ENCODE peak calls at places on chromosomes 7 and 10, in nine cellular contexts. K is PC-3; R is suprapubic skin; T is brain microvascular endothelial cell; C is CD4-positive, CD25-positive, alpha-beta regulatory T cell; N is esophagus muscularis mucosa; W is adrenal gland; Z is A549; U is CD8-positive, alpha-beta T cell. E is an unnamed sample.

GRCh38 chr7:16762177-16762576 is 8.6 kb downstream of the TSPAN13 start:
- DNase-seq in K (no peak), R (no peak), T (no peak), C (no peak), N (no peak), W (no peak), Z (no peak), U (no peak), E (no peak)

GRCh38 chr10:15313844-15314243 is 57.2 kb downstream of the FAM171A1 start:
- DNase-seq in K (no peak), R (no peak), T (peak), C (no peak), N (no peak), W (peak), Z (no peak), U (no peak), E (no peak)

GRCh38 chr7:35533877-35534276 is 161.1 kb downstream of the HERPUD2 start:
- DNase-seq in K (no peak), R (no peak), T (no peak), C (no peak), N (no peak), W (no peak), Z (no peak), U (no peak), E (no peak)

GRCh38 chr10:124306922-124307371 is 111.8 kb downstream of the OAT start:
- DNase-seq in K (peak), R (no peak), T (no peak), C (no peak), N (no peak), W (peak), Z (no peak), U (no peak), E (no peak)

GRCh38 chr10:29820890-29821398 is 186.2 kb upstream of the SVIL start:
- DNase-seq in K (no peak), R (no peak), T (no peak), C (no peak), N (no peak), W (no peak), Z (no peak), U (no peak), E (no peak)

GRCh38 chr10:124975977-124976514 is 34.1 kb downstream of the ZRANB1 start:
- DNase-seq in K (no peak), R (no peak), T (no peak), C (no peak), N (no peak), W (no peak), Z (no peak), U (no peak), E (no peak)

GRCh38 chr10:70551971-70552422 is 50.5 kb downstream of the PRF1 start:
- DNase-seq in K (no peak), R (no peak), T (peak), C (no peak), N (no peak), W (no peak), Z (no peak), U (no peak), E (no peak)

GRCh38 chr7:132430863-132431822 is 145.1 kb downstream of the PLXNA4 start:
- DNase-seq in K (peak), R (no peak), T (peak), C (peak), N (no peak), W (peak), Z (peak), U (peak), E (peak)

GRCh38 chr7:21357146-21358097 is 70.5 kb upstream of the SP4 start:
- DNase-seq in K (no peak), R (no peak), T (no peak), C (no peak), N (no peak), W (no peak), Z (no peak), U (no peak), E (no peak)

GRCh38 chr10:114697061-114697598 is 39.1 kb upstream of the ABLIM1 start:
- DNase-seq in K (peak), R (no peak), T (no peak), C (no peak), N (no peak), W (peak), Z (no peak), U (no peak), E (no peak)

GRCh38 chr10:101319241-101319915 is 34.6 kb upstream of the BTRC start:
- DNase-seq in K (no peak), R (no peak), T (peak), C (no peak), N (no peak), W (no peak), Z (no peak), U (no peak), E (no peak)

GRCh38 chr7:130946110-130946509 is 212.1 kb upstream of the KLF14 start:
- DNase-seq in K (no peak), R (no peak), T (no peak), C (no peak), N (no peak), W (no peak), Z (no peak), U (no peak), E (no peak)

GRCh38 chr7:138802706-138803105 is 4.7 kb upstream of the ATP6V0A4 start:
- DNase-seq in K (no peak), R (no peak), T (no peak), C (no peak), N (no peak), W (no peak), Z (no peak), U (no peak), E (peak)

GRCh38 chr10:84987039-84987438 is 658.6 kb downstream of the CCSER2 start:
- DNase-seq in K (no peak), R (no peak), T (no peak), C (no peak), N (no peak), W (no peak), Z (no peak), U (no peak), E (no peak)

GRCh38 chr10:17387861-17388503 is 66.4 kb downstream of the ST8SIA6 start:
- DNase-seq in K (peak), R (no peak), T (no peak), C (no peak), N (no peak), W (no peak), Z (no peak), U (no peak), E (no peak)

GRCh38 chr7:3430588-3430987 is 129.5 kb downstream of the SDK1 start:
- DNase-seq in K (no peak), R (no peak), T (no peak), C (no peak), N (no peak), W (no peak), Z (no peak), U (no peak), E (no peak)

GRCh38 chr10:100656479-100656878 is 88.9 kb upstream of the PAX2 start:
- DNase-seq in K (no peak), R (no peak), T (no peak), C (no peak), N (no peak), W (no peak), Z (no peak), U (no peak), E (peak)

GRCh38 chr7:139656387-139656786 is 121.4 kb downstream of the HIPK2 start:
- DNase-seq in K (no peak), R (no peak), T (no peak), C (no peak), N (no peak), W (no peak), Z (no peak), U (no peak), E (no peak)

GRCh38 chr7:130943336-130943901 is 209.4 kb upstream of the KLF14 start:
- DNase-seq in K (peak), R (no peak), T (peak), C (peak), N (no peak), W (no peak), Z (peak), U (no peak), E (no peak)

GRCh38 chr10:113539789-113540188 is 13.1 kb upstream of the HABP2 start:
- DNase-seq in K (peak), R (no peak), T (peak), C (no peak), N (no peak), W (peak), Z (no peak), U (no peak), E (no peak)

GRCh38 chr10:114271014-114271778 is 32.1 kb downstream of the VWA2 start:
- DNase-seq in K (peak), R (no peak), T (no peak), C (no peak), N (no peak), W (no peak), Z (no peak), U (no peak), E (no peak)

GRCh38 chr10:32388258-32389027 is 41.5 kb upstream of the EPC1 start:
- DNase-seq in K (no peak), R (no peak), T (no peak), C (no peak), N (no peak), W (no peak), Z (no peak), U (no peak), E (no peak)

GRCh38 chr7:42006801-42007394 is 230.1 kb downstream of the GLI3 start:
- DNase-seq in K (no peak), R (no peak), T (no peak), C (no peak), N (no peak), W (no peak), Z (no peak), U (no peak), E (no peak)

GRCh38 chr7:117673839-117674238 is 194.0 kb downstream of the CFTR start:
- DNase-seq in K (peak), R (no peak), T (peak), C (no peak), N (no peak), W (no peak), Z (peak), U (no peak), E (no peak)

GRCh38 chr7:43141091-43141490 is 28.6 kb downstream of the HECW1 start:
- DNase-seq in K (no peak), R (no peak), T (no peak), C (no peak), N (peak), W (no peak), Z (no peak), U (no peak), E (no peak)

GRCh38 chr10:114053946-114054345 is 10.3 kb downstream of the ADRB1 start:
- DNase-seq in K (no peak), R (no peak), T (no peak), C (no peak), N (no peak), W (no peak), Z (no peak), U (no peak), E (no peak)

GRCh38 chr10:71302874-71303568 is 16.0 kb upstream of the SLC29A3 start:
- DNase-seq in K (peak), R (no peak), T (peak), C (peak), N (no peak), W (no peak), Z (peak), U (no peak), E (no peak)

GRCh38 chr10:86960003-86960862 is 1.8 kb downstream of the SNCG start:
- DNase-seq in K (peak), R (peak), T (peak), C (peak), N (no peak), W (peak), Z (peak), U (no peak), E (peak)

GRCh38 chr7:120123528-120123927 is 149.4 kb upstream of the KCND2 start:
- DNase-seq in K (no peak), R (no peak), T (no peak), C (no peak), N (no peak), W (no peak), Z (no peak), U (no peak), E (no peak)

GRCh38 chr7:47940482-47941001 is 7.7 kb downstream of the PKD1L1 start:
- DNase-seq in K (no peak), R (no peak), T (peak), C (no peak), N (no peak), W (no peak), Z (no peak), U (no peak), E (peak)

GRCh38 chr7:23333671-23334246 is 34.6 kb downstream of the MALSU1 start:
- DNase-seq in K (peak), R (no peak), T (peak), C (no peak), N (no peak), W (no peak), Z (peak), U (no peak), E (no peak)
- H3K27ac ChIP-seq in K (peak), R (peak), T (peak), C (no peak), N (peak), W (no peak), Z (peak), U (no peak), E (peak)

DNA sequence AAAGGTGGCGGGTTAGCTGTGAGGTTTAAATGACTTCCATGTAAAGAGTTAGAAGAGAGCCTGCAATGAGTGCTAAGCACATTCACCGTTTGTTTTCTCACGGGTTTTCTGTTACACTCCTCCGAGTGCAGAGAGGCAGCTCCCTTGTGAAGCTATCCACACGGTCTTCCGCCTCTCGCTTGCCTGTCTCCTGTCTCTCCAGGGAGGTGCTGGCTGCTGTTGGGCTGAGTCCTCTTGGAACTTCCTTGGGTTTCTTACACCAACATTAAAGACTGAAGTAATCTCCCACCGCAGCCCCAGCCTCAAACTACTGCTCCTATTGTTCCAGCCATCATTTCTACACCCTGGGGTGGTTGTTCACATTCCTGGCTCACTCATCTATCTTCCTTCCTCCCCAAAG is 14.3 kb downstream of the ESYT2 start:
- DNase-seq in K (no peak), R (no peak), T (peak), C (no peak), N (no peak), W (no peak), Z (no peak), U (no peak), E (no peak)
- H3K27ac ChIP-seq in K (no peak), R (peak), T (peak), C (peak), N (peak), W (peak), Z (peak), U (peak), E (no peak)

GRCh38 chr7:84647797-84648762 is 453.5 kb upstream of the SEMA3A start:
- DNase-seq in K (peak), R (no peak), T (peak), C (no peak), N (no peak), W (no peak), Z (no peak), U (no peak), E (no peak)
- H3K27ac ChIP-seq in K (peak), R (no peak), T (peak), C (no peak), N (no peak), W (no peak), Z (no peak), U (no peak), E (no peak)

GRCh38 chr10:26457088-26457487 is 18.9 kb downstream of the APBB1IP start:
- DNase-seq in K (no peak), R (no peak), T (no peak), C (no peak), N (peak), W (no peak), Z (no peak), U (no peak), E (no peak)
- H3K27ac ChIP-seq in K (no peak), R (no peak), T (no peak), C (no peak), N (no peak), W (no peak), Z (peak), U (no peak), E (peak)

GRCh38 chr7:1087462-1087809 is 477 bp upstream of the GPER1 start:
- DNase-seq in K (no peak), R (no peak), T (no peak), C (no peak), N (no peak), W (no peak), Z (no peak), U (no peak), E (no peak)
- H3K27ac ChIP-seq in K (no peak), R (no peak), T (no peak), C (no peak), N (peak), W (peak), Z (no peak), U (no peak), E (no peak)

DNA sequence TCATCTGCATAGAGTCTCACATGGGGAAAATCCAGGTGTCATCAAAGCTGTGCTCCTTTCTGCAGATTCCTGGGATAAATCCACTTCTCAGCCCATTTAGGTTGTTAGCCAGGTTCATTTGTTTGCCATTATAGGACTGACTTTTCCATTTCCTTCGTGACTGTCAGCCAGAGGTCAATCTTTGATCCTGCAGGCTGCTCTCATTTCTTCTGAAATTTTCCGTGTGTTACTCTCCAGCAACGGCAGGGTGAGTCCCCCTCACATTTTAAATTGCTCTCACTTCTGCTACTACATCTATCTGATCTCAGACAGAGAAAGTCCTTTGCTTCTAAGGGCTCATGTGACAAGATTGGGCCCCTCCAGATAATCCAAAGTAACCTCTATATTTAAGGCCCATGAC is 150.7 kb upstream of the BET1 start:
- DNase-seq in K (no peak), R (no peak), T (no peak), C (no peak), N (no peak), W (no peak), Z (peak), U (no peak), E (no peak)
- H3K27ac ChIP-seq in K (no peak), R (no peak), T (no peak), C (no peak), N (no peak), W (no peak), Z (peak), U (no peak), E (no peak)

DNA sequence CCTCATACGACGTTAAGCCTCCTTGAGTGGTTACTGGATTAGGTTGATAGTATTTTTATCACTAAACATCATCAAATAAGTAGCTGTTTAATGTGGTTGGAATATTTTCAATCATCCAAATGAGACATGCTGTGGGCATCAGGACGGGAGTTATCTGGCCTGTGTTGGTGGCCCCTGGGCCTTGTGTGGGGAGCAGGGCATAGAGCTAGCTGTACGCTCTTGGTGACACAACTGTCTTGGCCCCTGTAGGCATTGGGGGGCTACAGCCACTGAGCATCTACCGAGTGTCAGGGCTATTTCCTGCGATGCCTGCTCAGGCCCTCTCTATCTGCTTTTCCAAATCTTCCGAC is 28.3 kb downstream of the BAG3 start:
- DNase-seq in K (no peak), R (no peak), T (no peak), C (no peak), N (no peak), W (no peak), Z (no peak), U (no peak), E (peak)
- H3K27ac ChIP-seq in K (peak), R (peak), T (peak), C (no peak), N (peak), W (no peak), Z (peak), U (no peak), E (no peak)

E was measured in spleen.